ENCODE peak calls at places on chromosome 7, in nine cellular contexts. U, Q, Z, E, B, R, L, F and H are unnamed samples.

GRCh38 chr7:41425926-41426325 is 277.0 kb downstream of the INHBA start:
- DNase-seq in B (no peak), R (no peak), F (peak; percentile 69), U (no peak), E (no peak), Z (no peak), L (no peak), Q (peak; percentile 50), H (peak; percentile 53)

GRCh38 chr7:17599733-17600685 is 301.6 kb downstream of the AHR start:
- DNase-seq in U (no peak), F (peak; percentile 99), Q (peak; percentile 94), B (no peak), E (no peak), L (no peak), R (no peak), Z (no peak), H (peak; percentile 76)

GRCh38 chr7:55515569-55516279 is 56.6 kb downstream of the VOPP1 start:
- DNase-seq in Z (no peak), L (no peak), U (no peak), R (no peak), F (no peak), E (no peak), B (no peak), Q (no peak), H (no peak)

GRCh38 chr7:118870187-118870586 is 645.7 kb downstream of the ANKRD7 start:
- DNase-seq in U (no peak), Z (no peak), F (no peak), Q (no peak), L (no peak), E (no peak), B (no peak), R (no peak), H (no peak)

GRCh38 chr7:123635551-123636359 is 19.9 kb upstream of the LMOD2 start:
- DNase-seq in U (no peak), Q (peak; percentile 74), L (no peak), F (no peak), Z (no peak), B (no peak), R (no peak), E (no peak), H (no peak)

GRCh38 chr7:23315366-23315765 is 16.2 kb downstream of the MALSU1 start:
- DNase-seq in Q (peak; percentile 31), E (no peak), R (no peak), B (no peak), F (no peak), L (no peak), Z (no peak), U (no peak), H (no peak)

GRCh38 chr7:77433901-77434300 is 17.8 kb upstream of the GSAP start:
- DNase-seq in R (no peak), B (no peak), Q (no peak), F (no peak), E (no peak), U (no peak), L (no peak), Z (no peak), H (no peak)

GRCh38 chr7:47887016-47887640 is 61.1 kb downstream of the PKD1L1 start:
- DNase-seq in U (no peak), R (no peak), Z (no peak), E (no peak), B (no peak), L (no peak), F (no peak), Q (no peak), H (no peak)

GRCh38 chr7:119175916-119176627 is 951.6 kb downstream of the ANKRD7 start:
- DNase-seq in R (peak; percentile 51), F (no peak), L (peak; percentile 33), Z (no peak), Q (peak; percentile 70), E (peak; percentile 19), B (no peak), U (no peak), H (peak; percentile 28)

GRCh38 chr7:101179117-101179779 is 845 bp downstream of the NAT16 start:
- DNase-seq in Z (no peak), B (no peak), L (peak; percentile 5), U (no peak), F (no peak), E (no peak), R (no peak), Q (no peak), H (no peak)

GRCh38 chr7:105874055-105874454 is 2.3 kb downstream of the ATXN7L1 start:
- DNase-seq in F (no peak), U (no peak), Z (no peak), R (no peak), B (no peak), Q (no peak), E (no peak), L (no peak), H (no peak)

GRCh38 chr7:22001345-22002004 is 55.8 kb upstream of the CDCA7L start:
- DNase-seq in U (no peak), R (peak; percentile 35), B (no peak), L (no peak), E (no peak), F (peak; percentile 68), Q (peak; percentile 82), Z (no peak), H (peak; percentile 61)

GRCh38 chr7:46290374-46291061 is 369.4 kb upstream of the IGFBP3 start:
- DNase-seq in R (no peak), Z (no peak), L (no peak), Q (peak; percentile 9), E (no peak), U (no peak), F (no peak), B (no peak), H (no peak)

GRCh38 chr7:53350241-53350640 is 314.8 kb downstream of the POM121L12 start:
- DNase-seq in L (no peak), E (no peak), B (no peak), F (no peak), Q (no peak), Z (peak; percentile 39), R (peak; percentile 19), U (no peak), H (no peak)

GRCh38 chr7:111672901-111673300 is 110.6 kb upstream of the IMMP2L start:
- DNase-seq in U (no peak), B (no peak), Z (no peak), F (no peak), L (no peak), R (no peak), E (no peak), Q (no peak), H (no peak)

GRCh38 chr7:115289966-115290365 is 368.1 kb downstream of the MDFIC start:
- DNase-seq in B (no peak), Z (no peak), E (no peak), L (no peak), F (no peak), Q (no peak), U (no peak), R (no peak), H (no peak)

GRCh38 chr7:132279718-132280117 is 296.6 kb downstream of the PLXNA4 start:
- DNase-seq in R (no peak), Z (no peak), U (no peak), E (no peak), Q (no peak), B (no peak), F (no peak), L (no peak), H (no peak)

GRCh38 chr7:41367967-41368882 is 334.7 kb downstream of the INHBA start:
- DNase-seq in L (no peak), R (no peak), F (no peak), U (no peak), B (no peak), Z (no peak), Q (peak; percentile 72), E (no peak), H (no peak)

GRCh38 chr7:156606618-156607331 is 33.8 kb upstream of the RNF32 start:
- DNase-seq in L (no peak), U (no peak), B (no peak), E (no peak), F (no peak), R (no peak), Z (no peak), Q (no peak), H (no peak)

GRCh38 chr7:156604836-156605695 is 35.5 kb upstream of the RNF32 start:
- DNase-seq in R (no peak), F (no peak), Z (no peak), E (no peak), L (no peak), Q (no peak), B (no peak), U (no peak), H (no peak)

GRCh38 chr7:156607332-156608175 is 33.0 kb upstream of the RNF32 start:
- DNase-seq in E (peak; percentile 19), B (no peak), U (no peak), Z (no peak), Q (peak; percentile 12), F (no peak), L (peak; percentile 13), R (no peak), H (no peak)

GRCh38 chr7:156604311-156604710 is 36.3 kb upstream of the RNF32 start:
- DNase-seq in E (no peak), Q (no peak), Z (no peak), F (no peak), R (no peak), L (no peak), B (no peak), U (no peak), H (no peak)

DNA sequence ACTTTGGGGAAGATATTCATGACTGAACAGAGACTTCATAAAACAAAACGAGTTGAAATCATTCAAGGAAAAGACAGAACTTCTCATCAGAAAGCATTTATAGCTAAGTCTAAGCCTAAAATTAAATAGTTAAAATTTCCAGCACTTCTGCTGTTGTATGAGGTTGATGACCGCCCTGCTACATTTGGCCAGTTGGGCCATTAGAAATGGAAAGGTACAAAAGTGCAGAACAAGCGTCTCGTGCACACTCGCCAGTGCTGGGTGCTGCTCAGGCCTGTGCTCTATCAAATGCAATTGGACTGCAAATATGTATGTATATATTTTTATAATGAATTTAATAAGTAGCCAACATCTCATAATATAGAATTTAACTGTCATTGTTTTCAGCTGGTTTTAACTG is 34.4 kb upstream of the RNF32 start:
- DNase-seq in Z (no peak), U (no peak), R (no peak), L (no peak), E (no peak), Q (no peak), F (no peak), B (no peak), H (no peak)
- H3K4me1 ChIP-seq in Z (peaks cover 43% of the 10 kb centered on the region), U (no peaks in the 10 kb centered on the region), R (no peaks in the 10 kb centered on the region), L (peaks cover 12% of the 10 kb centered on the region), E (no peaks in the 10 kb centered on the region), Q (no peaks in the 10 kb centered on the region), F (no peaks in the 10 kb centered on the region), B (no peaks in the 10 kb centered on the region), H (no peaks in the 10 kb centered on the region)

GRCh38 chr7:155809332-155809946 is 2.8 kb downstream of the SHH start:
- DNase-seq in Z (no peak), U (no peak), E (no peak), F (no peak), B (peak; percentile 58), L (no peak), Q (no peak), R (peak; percentile 67), H (no peak)
- H3K4me1 ChIP-seq in Z (peaks cover 43% of the 10 kb centered on the region), U (no peaks in the 10 kb centered on the region), E (peaks cover 6% of the 10 kb centered on the region), F (peaks cover 27% of the 10 kb centered on the region), B (peaks cover 29% of the 10 kb centered on the region), L (peaks cover 38% of the 10 kb centered on the region), Q (peaks cover 9% of the 10 kb centered on the region), R (peaks cover 15% of the 10 kb centered on the region), H (peaks cover 13% of the 10 kb centered on the region)

GRCh38 chr7:45027774-45028114 is 27.7 kb downstream of the CCM2 start:
- DNase-seq in F (no peak), Q (no peak), Z (no peak), E (no peak), U (no peak), B (no peak), R (no peak), L (no peak), H (no peak)
- H3K4me1 ChIP-seq in F (no peaks in the 10 kb centered on the region), Q (no peaks in the 10 kb centered on the region), Z (no peaks in the 10 kb centered on the region), E (no peaks in the 10 kb centered on the region), U (peaks cover 55% of the 10 kb centered on the region), B (peaks cover 38% of the 10 kb centered on the region), R (no peaks in the 10 kb centered on the region), L (no peaks in the 10 kb centered on the region), H (peaks cover 38% of the 10 kb centered on the region)

GRCh38 chr7:216360-217300 is 24.3 kb downstream of the FAM20C start:
- DNase-seq in Z (no peak), U (no peak), E (peak; percentile 77), R (no peak), L (no peak), B (no peak), F (no peak), Q (no peak), H (no peak)
- H3K4me1 ChIP-seq in Z (no peaks in the 10 kb centered on the region), U (no peaks in the 10 kb centered on the region), E (peaks cover 3% of the 10 kb centered on the region), R (no peaks in the 10 kb centered on the region), L (peaks cover 11% of the 10 kb centered on the region), B (no peaks in the 10 kb centered on the region), F (peaks cover 11% of the 10 kb centered on the region), Q (no peaks in the 10 kb centered on the region), H (peaks cover 6% of the 10 kb centered on the region)